ENCODE peak calls at places on chromosomes 1 and 21, in nine cellular contexts. S is lung, O is trophoblast cell, J is hepatocyte, N is endothelial cell of umbilical vein, F is psoas muscle, P is OCI-LY7, B is PC-3, G is right lobe of liver. Z is an unnamed sample.

GRCh38 chr1:32869844-32870614 is 683 bp downstream of the FNDC5 start:
- DNase-seq in G (no peak), P (no peak), O (no peak), F (no peak), B (no peak), J (no peak), N (no peak), S (no peak), Z (no peak)

GRCh38 chr1:161816201-161816600 is 50.1 kb downstream of the ATF6 start:
- DNase-seq in J (no peak), B (no peak), G (no peak), N (no peak), P (no peak), F (no peak), S (no peak), O (no peak), Z (no peak)

GRCh38 chr21:33752260-33752659 is 110.0 kb downstream of the ITSN1 start:
- DNase-seq in P (no peak), N (no peak), F (no peak), G (no peak), S (no peak), B (no peak), O (no peak), J (no peak), Z (no peak)

GRCh38 chr1:11654571-11655262 is at the start of gene FBXO44:
- DNase-seq in N (no peak), B (peak; percentile 34), S (peak; percentile 45), J (peak; percentile 86), P (peak; percentile 67), G (peak; percentile 60), O (no peak), F (peak; percentile 48), Z (peak; percentile 82)

GRCh38 chr1:41286992-41287391 is 44.9 kb upstream of the SCMH1 start:
- DNase-seq in O (no peak), G (no peak), B (no peak), F (no peak), P (no peak), N (no peak), S (no peak), J (no peak), Z (no peak)

GRCh38 chr1:176198413-176198812 is 8.7 kb downstream of the COP1 start:
- DNase-seq in N (no peak), O (no peak), J (no peak), B (no peak), F (no peak), P (no peak), G (no peak), S (no peak), Z (no peak)

GRCh38 chr1:7388141-7388487 is 383.0 kb upstream of the VAMP3 start:
- DNase-seq in J (no peak), F (no peak), B (no peak), N (no peak), S (no peak), P (no peak), G (no peak), O (no peak), Z (no peak)

GRCh38 chr1:35929730-35930592 is 944 bp upstream of the AGO3 start:
- DNase-seq in N (no peak), G (peak; percentile 38), O (peak; percentile 17), B (peak; percentile 54), F (peak; percentile 41), S (peak; percentile 49), P (peak; percentile 59), J (peak; percentile 65), Z (peak; percentile 28)

GRCh38 chr1:221268295-221268694 is 389.1 kb downstream of the HLX start:
- DNase-seq in N (no peak), G (no peak), B (peak; percentile 50), P (no peak), O (no peak), S (no peak), F (no peak), J (no peak), Z (no peak)

GRCh38 chr1:53317651-53318539 is 10.0 kb downstream of the LRP8 start:
- DNase-seq in P (no peak), N (no peak), S (no peak), O (no peak), G (no peak), J (no peak), F (no peak), B (no peak), Z (no peak)

GRCh38 chr21:16072692-16073091 is 342.9 kb downstream of the USP25 start:
- DNase-seq in O (no peak), P (no peak), J (peak; percentile 62), N (no peak), S (no peak), G (no peak), F (no peak), B (peak; percentile 67), Z (no peak)

GRCh38 chr1:204384636-204385354 is 25.1 kb upstream of the PLEKHA6 start:
- DNase-seq in S (no peak), N (peak; percentile 78), O (no peak), J (no peak), B (peak; percentile 71), G (no peak), P (no peak), F (no peak), Z (peak; percentile 49)

GRCh38 chr1:154807048-154807591 is 63.0 kb downstream of the KCNN3 start:
- DNase-seq in B (no peak), G (no peak), F (no peak), N (no peak), P (peak; percentile 66), S (no peak), J (no peak), O (peak; percentile 43), Z (no peak)

GRCh38 chr1:42381424-42381673 is 757 bp downstream of the RIMKLA start:
- DNase-seq in O (no peak), N (no peak), J (no peak), B (no peak), P (no peak), F (no peak), G (no peak), S (no peak), Z (no peak)

GRCh38 chr1:42380617-42381423 is at the start of gene RIMKLA:
- DNase-seq in F (peak; percentile 57), P (no peak), B (peak; percentile 63), G (peak; percentile 61), O (peak; percentile 58), J (peak; percentile 73), N (peak; percentile 20), S (peak; percentile 42), Z (peak; percentile 65)

GRCh38 chr1:42385283-42385682 is 4.7 kb downstream of the RIMKLA start:
- DNase-seq in G (no peak), O (no peak), J (no peak), F (no peak), B (peak; percentile 38), S (no peak), N (no peak), P (no peak), Z (no peak)

DNA sequence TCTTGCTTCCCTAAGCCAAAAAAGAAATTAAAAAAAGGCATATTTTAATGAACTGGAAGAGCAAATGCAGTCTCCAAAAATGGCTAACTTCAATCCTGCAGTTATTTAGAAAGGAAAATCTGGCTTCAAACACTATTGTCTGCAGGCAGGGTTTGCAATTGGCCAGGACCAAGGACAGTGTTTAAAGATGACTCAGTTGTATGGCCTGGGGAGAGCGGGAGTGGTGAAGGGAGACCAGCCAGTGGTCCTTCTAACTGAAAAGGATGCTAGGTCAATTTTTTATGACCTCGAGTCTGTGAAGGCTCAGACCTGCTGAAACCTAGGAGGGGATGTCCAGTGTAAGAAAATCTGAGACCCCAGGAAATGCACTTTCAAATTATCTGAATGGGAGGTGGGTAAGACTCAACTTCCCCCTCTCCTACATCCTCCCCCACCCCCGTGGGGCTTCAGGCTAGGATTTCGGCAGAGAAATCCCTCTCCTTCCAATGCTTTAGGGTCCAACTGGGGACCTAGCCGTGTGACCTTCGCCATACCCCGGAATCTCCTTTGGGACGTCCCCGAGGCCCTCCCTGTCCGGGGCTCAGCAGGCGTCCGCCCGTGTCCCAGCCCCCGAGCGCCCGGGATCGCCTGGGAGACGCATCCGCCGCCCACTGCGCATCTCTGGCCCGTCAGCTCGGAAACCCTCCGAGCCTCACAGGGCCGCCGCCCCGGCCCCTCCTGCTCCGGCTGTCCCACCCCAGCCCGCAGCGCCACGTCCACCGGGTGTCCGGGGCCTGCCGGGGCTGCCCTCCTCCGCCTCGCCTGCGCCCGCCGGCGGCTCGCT is 587 bp upstream of the RIMKLA start:
- DNase-seq in N (peak; percentile 23), G (peak; percentile 20), P (no peak), F (no peak), O (peak; percentile 31), J (peak; percentile 59), S (no peak), B (peak; percentile 48), Z (peak; percentile 15)
- H3K4me3 ChIP-seq in N (no peak overlapping the region), G (peak overlapping the region; percentile 62), P (no peak overlapping the region), F (peak overlapping the region; percentile 71), O (peak overlapping the region; percentile 33), J (peak overlapping the region; percentile 77), S (peak overlapping the region; percentile 72), B (peak overlapping the region; percentile 78), Z (peak overlapping the region; percentile 23)

GRCh38 chr1:180081474-180081873 is 73.2 kb upstream of the QSOX1 start:
- DNase-seq in J (no peak), O (no peak), S (no peak), P (no peak), G (no peak), N (no peak), F (no peak), B (peak; percentile 22), Z (no peak)

GRCh38 chr1:180084867-180085266 is 69.8 kb upstream of the QSOX1 start:
- DNase-seq in S (no peak), F (no peak), P (no peak), J (no peak), N (no peak), O (no peak), B (no peak), G (no peak), Z (no peak)

GRCh38 chr1:180085331-180085730 is 69.3 kb upstream of the QSOX1 start:
- DNase-seq in P (no peak), B (no peak), O (no peak), F (no peak), G (no peak), S (no peak), J (no peak), N (no peak), Z (no peak)

GRCh38 chr1:180083164-180083563 is 71.5 kb upstream of the QSOX1 start:
- DNase-seq in B (no peak), G (no peak), N (no peak), J (no peak), P (no peak), S (no peak), O (no peak), F (no peak), Z (no peak)

GRCh38 chr1:180080439-180080838 is 74.2 kb upstream of the QSOX1 start:
- DNase-seq in P (no peak), B (peak; percentile 82), N (no peak), F (no peak), S (no peak), G (no peak), O (no peak), J (no peak), Z (no peak)
- H3K36me3 ChIP-seq in P (peaks cover 77% of the 10 kb centered on the region), B (peaks cover 3% of the 10 kb centered on the region), N (peaks cover 2% of the 10 kb centered on the region), F (peaks cover 100% of the 10 kb centered on the region), S (peaks cover 12% of the 10 kb centered on the region), G (peaks cover 10% of the 10 kb centered on the region), O (peaks cover 8% of the 10 kb centered on the region), J (no peaks in the 10 kb centered on the region), Z (peaks cover 4% of the 10 kb centered on the region)

GRCh38 chr1:198923940-198924339 is 285.1 kb downstream of the PTPRC start:
- DNase-seq in G (no peak), N (no peak), F (no peak), P (no peak), J (no peak), B (no peak), S (no peak), O (no peak), Z (no peak)
- H3K4me3 ChIP-seq in G (no peak overlapping the region), N (no peak overlapping the region), F (no peak overlapping the region), P (no peak overlapping the region), J (no peak overlapping the region), B (no peak overlapping the region), S (no peak overlapping the region), O (no peak overlapping the region), Z (no peak overlapping the region)

GRCh38 chr1:175163702-175164101 is 28.9 kb downstream of the KIAA0040 start:
- DNase-seq in B (no peak), P (no peak), N (no peak), S (no peak), G (no peak), F (no peak), J (no peak), O (no peak), Z (no peak)
- H3K36me3 ChIP-seq in B (peaks cover 28% of the 10 kb centered on the region), P (peaks cover 100% of the 10 kb centered on the region), N (peaks cover 5% of the 10 kb centered on the region), S (peaks cover 50% of the 10 kb centered on the region), G (peaks cover 5% of the 10 kb centered on the region), F (peaks cover 81% of the 10 kb centered on the region), J (no peaks in the 10 kb centered on the region), O (peaks cover 27% of the 10 kb centered on the region), Z (peaks cover 12% of the 10 kb centered on the region)

Z was measured in pancreas.